ENCODE peak calls at places on chromosomes 11 and 22, in nine cellular contexts. G is ecto neural progenitor cell; L is activated B cell treated with CpG ODN at 0.5 μM for 24 hours; X is effector CD4-positive, alpha-beta T cell; U is Right ventricle myocardium superior; K is skeletal muscle cell; C is memory B cell; S is T-cell; J is EL. O is an unnamed sample.

GRCh38 chr11:123054301-123055065 is 7.5 kb downstream of the HSPA8 start:
- DNase-seq in G (no peak), L (no peak), X (no peak), U (no peak), K (peak; percentile 31), C (peak; percentile 60), S (no peak), J (peak; percentile 79), O (peak; percentile 68)

GRCh38 chr11:93166194-93166593 is 31.6 kb downstream of the SLC36A4 start:
- DNase-seq in G (no peak), L (no peak), X (no peak), U (no peak), K (no peak), C (no peak), S (no peak), J (no peak), O (no peak)

GRCh38 chr11:12845739-12846358 is 163.3 kb upstream of the RASSF10 start:
- DNase-seq in G (peak; percentile 63), L (no peak), X (no peak), U (peak; percentile 52), K (no peak), C (no peak), S (no peak), J (no peak), O (peak; percentile 98)

GRCh38 chr11:102829671-102830070 is 13.7 kb downstream of the MMP3 start:
- DNase-seq in G (no peak), L (no peak), X (no peak), U (no peak), K (no peak), C (no peak), S (no peak), J (no peak), O (no peak)

GRCh38 chr11:2529636-2530035 is 84.8 kb downstream of the KCNQ1 start:
- DNase-seq in G (no peak), L (no peak), X (no peak), U (no peak), K (no peak), C (no peak), S (no peak), J (no peak), O (no peak)

GRCh38 chr11:44319170-44319551 is 9.2 kb upstream of the ALX4 start:
- DNase-seq in G (no peak), L (no peak), X (no peak), U (no peak), K (no peak), C (no peak), S (no peak), J (no peak), O (no peak)

GRCh38 chr11:119376197-119376847 is 5.2 kb downstream of the USP2 start:
- DNase-seq in G (no peak), L (no peak), X (no peak), U (peak; percentile 74), K (no peak), C (no peak), S (no peak), J (no peak), O (peak; percentile 69)

GRCh38 chr11:119843760-119844330 is 114.8 kb upstream of the NECTIN1 start:
- DNase-seq in G (no peak), L (no peak), X (no peak), U (no peak), K (no peak), C (no peak), S (no peak), J (no peak), O (no peak)

GRCh38 chr11:78147807-78148206 is 8.4 kb upstream of the ALG8 start:
- DNase-seq in G (no peak), L (no peak), X (no peak), U (no peak), K (no peak), C (no peak), S (no peak), J (no peak), O (peak; percentile 58)

GRCh38 chr11:8959546-8960166 is 4.6 kb downstream of the TMEM9B start:
- DNase-seq in G (no peak), L (no peak), X (no peak), U (no peak), K (peak; percentile 39), C (no peak), S (no peak), J (peak; percentile 80), O (peak; percentile 33)

GRCh38 chr22:41237707-41238569 is 2.8 kb downstream of the CHADL start:
- DNase-seq in G (peak; percentile 81), L (peak; percentile 78), X (peak; percentile 75), U (peak; percentile 86), K (no peak), C (peak; percentile 77), S (peak; percentile 77), J (peak; percentile 57), O (peak; percentile 77)

GRCh38 chr11:44607987-44608386 is 42.5 kb downstream of the CD82 start:
- DNase-seq in G (no peak), L (no peak), X (no peak), U (no peak), K (no peak), C (no peak), S (no peak), J (no peak), O (peak; percentile 42)

GRCh38 chr11:12202911-12203310 is 92.5 kb downstream of the MICAL2 start:
- DNase-seq in G (no peak), L (no peak), X (no peak), U (no peak), K (no peak), C (no peak), S (no peak), J (no peak), O (no peak)

GRCh38 chr11:15818132-15818842 is 538.1 kb downstream of the SOX6 start:
- DNase-seq in G (no peak), L (no peak), X (no peak), U (no peak), K (no peak), C (no peak), S (no peak), J (no peak), O (no peak)

GRCh38 chr11:31779268-31779879 is 31.7 kb downstream of the PAX6 start:
- DNase-seq in G (no peak), L (no peak), X (no peak), U (no peak), K (peak; percentile 43), C (no peak), S (no peak), J (peak; percentile 77), O (no peak)

GRCh38 chr11:7826316-7826715 is 29.6 kb upstream of the OR5P2 start:
- DNase-seq in G (no peak), L (no peak), X (no peak), U (no peak), K (no peak), C (no peak), S (no peak), J (no peak), O (no peak)

GRCh38 chr11:65559951-65560537 is 1.9 kb upstream of the LTBP3 start:
- DNase-seq in G (no peak), L (no peak), X (no peak), U (no peak), K (no peak), C (no peak), S (no peak), J (peak; percentile 71), O (peak; percentile 78)

GRCh38 chr11:44320289-44320973 is 10.5 kb upstream of the ALX4 start:
- DNase-seq in G (no peak), L (no peak), X (no peak), U (no peak), K (no peak), C (no peak), S (no peak), J (no peak), O (no peak)

GRCh38 chr11:61766353-61766841 is 14.0 kb downstream of the MYRF start:
- DNase-seq in G (no peak), L (no peak), X (no peak), U (no peak), K (peak; percentile 42), C (no peak), S (no peak), J (no peak), O (no peak)

GRCh38 chr11:127013550-127013949 is 13.0 kb upstream of the KIRREL3 start:
- DNase-seq in G (no peak), L (no peak), X (no peak), U (no peak), K (no peak), C (no peak), S (no peak), J (no peak), O (no peak)

GRCh38 chr11:15618583-15619032 is 503.9 kb downstream of the INSC start:
- DNase-seq in G (no peak), L (no peak), X (no peak), U (no peak), K (no peak), C (no peak), S (no peak), J (no peak), O (no peak)

GRCh38 chr11:93487032-93487483 is 56.1 kb downstream of the SMCO4 start:
- DNase-seq in G (no peak), L (no peak), X (no peak), U (no peak), K (no peak), C (no peak), S (no peak), J (no peak), O (peak; percentile 62)

GRCh38 chr11:7020183-7020917 is at the start of the genes NLRP14 and ZNF214:
- DNase-seq in G (peak; percentile 96), L (no peak), X (no peak), U (peak; percentile 94), K (peak; percentile 77), C (no peak), S (no peak), J (peak; percentile 96), O (peak; percentile 73)

GRCh38 chr11:75292943-75293342 is 52.4 kb downstream of the TPBGL start:
- DNase-seq in G (no peak), L (no peak), X (no peak), U (no peak), K (no peak), C (no peak), S (no peak), J (no peak), O (no peak)

GRCh38 chr11:2267306-2267861 is 3.0 kb downstream of the ASCL2 start:
- DNase-seq in G (no peak), L (no peak), X (no peak), U (no peak), K (no peak), C (no peak), S (no peak), J (no peak), O (no peak)

GRCh38 chr11:119726585-119727522 is 2.1 kb downstream of the NECTIN1 start:
- DNase-seq in G (peak; percentile 62), L (no peak), X (no peak), U (no peak), K (no peak), C (no peak), S (no peak), J (no peak), O (no peak)

GRCh38 chr22:49330421-49331222 is 497.1 kb downstream of the BRD1 start:
- DNase-seq in G (no peak), L (no peak), X (no peak), U (no peak), K (no peak), C (no peak), S (no peak), J (no peak), O (no peak)

GRCh38 chr22:46081831-46082210 is 68.5 kb upstream of the PPARA start:
- DNase-seq in G (no peak), L (no peak), X (no peak), U (peak; percentile 45), K (no peak), C (no peak), S (no peak), J (no peak), O (no peak)

GRCh38 chr22:23591203-23591791 is 11.2 kb upstream of the IGLL1 start:
- DNase-seq in G (peak; percentile 87), L (peak; percentile 56), X (peak; percentile 28), U (peak; percentile 69), K (peak; percentile 4), C (peak; percentile 62), S (peak; percentile 32), J (peak; percentile 50), O (no peak)

GRCh38 chr22:19817561-19818263 is 37.0 kb downstream of the GNB1L start:
- DNase-seq in G (peak; percentile 40), L (no peak), X (no peak), U (no peak), K (no peak), C (no peak), S (no peak), J (no peak), O (no peak)

GRCh38 chr11:126917531-126918204 is 82.9 kb downstream of the KIRREL3 start:
- DNase-seq in G (no peak), L (no peak), X (no peak), U (no peak), K (peak; percentile 93), C (no peak), S (no peak), J (peak; percentile 98), O (no peak)

O was measured in DMS153.